ENCODE peak calls at places on chromosomes 16 and 17, in five cellular contexts. J is CD8-positive, alpha-beta memory T cell; Q is colonic mucosa; I is CD8-positive, alpha-beta T cell; E is AG04450. F is an unnamed sample. For H3K9me3, the result is how much of the 10 kb centered on the place peaks cover.

GRCh38 chr16:22634913-22635312 is 124.2 kb downstream of the NPIPB5 start:
- DNase-seq in Q (no peak), J (no peak), I (no peak), E (no peak), F (no peak)

GRCh38 chr17:63840591-63841349 is 1.7 kb downstream of the SMARCD2 start:
- DNase-seq in J (no peak), E (no peak), I (no peak), Q (no peak), F (no peak)

GRCh38 chr17:72711531-72712310 is 380.8 kb downstream of the SLC39A11 start:
- DNase-seq in I (no peak), Q (no peak), E (no peak), J (no peak), F (no peak)

GRCh38 chr17:27473748-27474609 is 17.7 kb downstream of the KSR1 start:
- DNase-seq in I (peak), Q (no peak), E (no peak), J (peak), F (peak)

GRCh38 chr17:81132197-81132540 is 33.1 kb upstream of the PVALEF start:
- DNase-seq in I (no peak), E (no peak), J (no peak), Q (no peak), F (no peak)

GRCh38 chr16:22734313-22734869 is 79.6 kb upstream of the HS3ST2 start:
- DNase-seq in I (no peak), E (no peak), Q (no peak), J (no peak), F (no peak)

GRCh38 chr16:84483882-84484565 is 20.4 kb downstream of the MEAK7 start:
- DNase-seq in J (no peak), I (no peak), E (no peak), Q (peak), F (no peak)

GRCh38 chr17:6523809-6524355 is 32.5 kb downstream of the PITPNM3 start:
- DNase-seq in J (no peak), E (no peak), I (no peak), Q (no peak), F (no peak)

GRCh38 chr17:38926290-38927070 is 1.1 kb downstream of the LASP1NB start:
- DNase-seq in E (no peak), I (no peak), Q (no peak), J (no peak), F (no peak)

GRCh38 chr16:81852347-81852746 is 73.3 kb downstream of the PLCG2 start:
- DNase-seq in E (no peak), J (no peak), I (no peak), Q (no peak), F (no peak)

GRCh38 chr16:588639-588888 is 1.3 kb upstream of the RAB40C start:
- DNase-seq in I (peak), E (peak), Q (no peak), J (no peak), F (peak)

GRCh38 chr17:29004081-29004692 is 1.6 kb downstream of the SEZ6 start:
- DNase-seq in I (no peak), Q (no peak), J (no peak), E (peak), F (no peak)

GRCh38 chr17:73165616-73166404 is 1.0 kb downstream of the SSTR2 start:
- DNase-seq in J (no peak), I (no peak), E (no peak), Q (no peak), F (no peak)

GRCh38 chr17:21001111-21001812 is 41.5 kb downstream of the USP22 start:
- DNase-seq in Q (no peak), I (no peak), E (no peak), J (peak), F (no peak)

GRCh38 chr16:48623304-48624016 is 13.5 kb upstream of the N4BP1 start:
- DNase-seq in E (peak), I (peak), J (peak), Q (peak), F (peak)

GRCh38 chr17:36673637-36674277 is 72.4 kb downstream of the MRM1 start:
- DNase-seq in Q (no peak), J (no peak), I (no peak), E (no peak), F (peak)

GRCh38 chr17:4853195-4853762 is 20.1 kb downstream of the MINK1 start:
- DNase-seq in E (no peak), I (no peak), J (peak), Q (no peak), F (no peak)

GRCh38 chr17:35795007-35795870 is at the start of gene MMP28:
- DNase-seq in I (no peak), E (no peak), J (peak), Q (peak), F (no peak)

GRCh38 chr17:32928527-32929287 is 754 bp downstream of the TMEM98 start:
- DNase-seq in Q (no peak), I (no peak), E (no peak), J (no peak), F (no peak)

GRCh38 chr17:10598620-10599019 is 49.2 kb upstream of the MYH2 start:
- DNase-seq in I (no peak), Q (no peak), E (no peak), J (no peak), F (no peak)

GRCh38 chr17:60743812-60744211 is 66.2 kb downstream of the BCAS3 start:
- DNase-seq in J (no peak), E (peak), Q (no peak), I (no peak), F (no peak)

GRCh38 chr17:72134560-72135399 is 14.0 kb downstream of the SOX9 start:
- DNase-seq in E (no peak), I (no peak), J (no peak), Q (no peak), F (no peak)

GRCh38 chr17:81967533-81968395 is 6.8 kb upstream of the NOTUM start:
- DNase-seq in E (no peak), J (peak), I (peak), Q (peak), F (peak)

GRCh38 chr17:69506489-69506888 is 92.0 kb downstream of the MAP2K6 start:
- DNase-seq in Q (no peak), E (no peak), J (no peak), I (no peak), F (peak)

GRCh38 chr17:38918129-38918913 is 7.1 kb upstream of the LASP1NB start:
- DNase-seq in J (no peak), I (no peak), Q (no peak), E (no peak), F (no peak)

GRCh38 chr17:75753514-75754377 is 11.2 kb downstream of the GALK1 start:
- DNase-seq in E (no peak), I (peak), J (peak), Q (peak), F (peak)

GRCh38 chr17:82648761-82649474 is 674 bp upstream of the WDR45B start:
- DNase-seq in Q (peak), E (no peak), J (peak), I (no peak), F (peak)

GRCh38 chr17:27980035-27980434 is 62.4 kb upstream of the NLK start:
- DNase-seq in J (no peak), I (no peak), E (peak), Q (no peak), F (no peak)

DNA sequence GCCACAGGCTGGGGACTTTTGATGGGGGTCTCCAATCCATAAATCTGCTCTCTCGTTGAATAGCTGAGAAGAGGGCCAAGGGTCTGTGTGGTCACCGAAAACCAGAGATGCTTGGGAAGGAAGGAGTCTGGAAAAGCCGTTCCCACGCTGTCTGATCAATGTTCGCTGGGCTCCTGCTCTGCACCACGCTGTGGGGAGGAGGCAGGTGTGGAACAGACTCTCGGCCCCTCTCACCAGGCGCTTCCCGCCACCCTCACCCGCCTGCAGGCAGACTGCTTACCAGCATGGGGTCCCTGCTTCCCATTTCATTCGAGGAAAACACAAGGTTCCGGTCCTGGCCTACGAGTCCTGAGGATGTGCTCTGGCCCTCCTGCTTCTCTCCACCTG is 702 bp upstream of the ALDH3A1 start:
- DNase-seq in E (no peak), Q (no peak), I (no peak), J (no peak), F (no peak)
- H3K4me3 ChIP-seq in E (no peak), Q (no peak), I (no peak), J (no peak), F (no peak)

DNA sequence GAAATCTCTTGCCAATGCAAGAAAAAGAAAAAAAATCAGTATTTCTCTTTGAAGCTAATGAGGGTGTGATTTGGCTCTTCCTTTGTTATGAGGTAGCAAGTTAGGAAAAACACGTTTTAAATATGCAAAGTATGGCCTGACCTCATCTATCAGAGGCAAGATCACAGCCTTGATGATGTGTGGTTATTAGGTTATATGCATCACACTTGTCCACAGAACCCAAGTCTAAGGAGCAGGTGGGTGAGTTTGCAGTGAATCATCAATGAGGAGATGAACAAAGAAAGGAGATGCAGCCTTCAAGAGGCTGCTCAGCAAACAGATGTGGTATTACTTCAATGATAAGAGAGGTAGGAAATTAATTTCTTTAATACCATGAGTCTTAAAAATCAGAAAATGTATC is 594.8 kb upstream of the CDH5 start:
- DNase-seq in Q (no peak), E (no peak), I (no peak), J (no peak), F (no peak)
- H3K9me3 ChIP-seq in Q (under half), E (under half), I (under half), J (under half), F (under half)

GRCh38 chr16:69925311-69925710 is 25.8 kb upstream of the CLEC18A start:
- DNase-seq in J (no peak), E (no peak), I (no peak), Q (no peak), F (no peak)
- H3K4me3 ChIP-seq in J (no peak), E (peak), I (no peak), Q (no peak), F (no peak)

GRCh38 chr16:35182943-35183550 is 1723.6 kb downstream of the TP53TG3F start:
- DNase-seq in E (no peak), J (no peak), Q (no peak), I (no peak), F (no peak)

GRCh38 chr16:35184356-35184870 is 1725.0 kb downstream of the TP53TG3F start:
- DNase-seq in J (no peak), Q (no peak), I (no peak), E (no peak), F (no peak)

GRCh38 chr16:35182043-35182677 is 1722.7 kb downstream of the TP53TG3F start:
- DNase-seq in J (no peak), I (no peak), E (no peak), Q (no peak), F (no peak)

GRCh38 chr16:35180970-35181369 is 1721.6 kb downstream of the TP53TG3F start:
- DNase-seq in E (no peak), I (no peak), Q (no peak), J (no peak), F (no peak)

DNA sequence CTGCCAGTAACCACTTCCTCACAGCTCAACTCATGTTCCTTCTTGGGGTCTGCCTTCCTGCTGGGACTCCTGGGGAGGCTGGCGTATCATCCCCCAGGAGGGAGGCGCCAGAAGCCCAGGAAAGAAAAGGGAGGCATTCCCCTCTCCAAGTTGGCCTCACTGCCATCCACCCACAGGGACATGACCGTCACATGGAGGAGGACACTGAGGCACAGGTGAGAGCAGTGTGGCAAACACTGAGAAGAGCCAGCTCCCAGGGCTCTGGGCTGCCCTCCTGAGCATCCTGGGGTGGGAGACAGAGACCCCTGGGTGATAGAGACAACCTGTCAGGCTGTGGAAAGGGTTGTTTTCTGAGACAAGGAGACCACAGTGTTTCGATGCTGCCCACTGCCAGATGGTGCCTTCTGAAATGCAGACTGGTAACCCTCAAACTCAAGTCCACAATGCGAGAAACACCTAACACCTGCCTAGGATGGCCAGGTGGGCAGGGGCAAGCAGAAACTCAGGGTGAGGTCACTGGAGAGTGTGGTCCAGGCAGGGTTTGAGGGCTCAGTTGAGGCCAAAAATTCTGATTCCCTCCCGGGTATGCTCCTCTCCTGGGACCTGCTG is 1722.1 kb downstream of the TP53TG3F start:
- DNase-seq in E (no peak), I (no peak), J (no peak), Q (no peak), F (no peak)
- H3K9me3 ChIP-seq in E (half or more), I (under half), J (under half), Q (under half), F (under half)

GRCh38 chr17:78252701-78253635 is 21.5 kb downstream of the TMEM235 start:
- DNase-seq in E (no peak), J (no peak), Q (peak), I (no peak), F (no peak)
- H3K4me3 ChIP-seq in E (no peak), J (peak), Q (no peak), I (peak), F (peak)

DNA sequence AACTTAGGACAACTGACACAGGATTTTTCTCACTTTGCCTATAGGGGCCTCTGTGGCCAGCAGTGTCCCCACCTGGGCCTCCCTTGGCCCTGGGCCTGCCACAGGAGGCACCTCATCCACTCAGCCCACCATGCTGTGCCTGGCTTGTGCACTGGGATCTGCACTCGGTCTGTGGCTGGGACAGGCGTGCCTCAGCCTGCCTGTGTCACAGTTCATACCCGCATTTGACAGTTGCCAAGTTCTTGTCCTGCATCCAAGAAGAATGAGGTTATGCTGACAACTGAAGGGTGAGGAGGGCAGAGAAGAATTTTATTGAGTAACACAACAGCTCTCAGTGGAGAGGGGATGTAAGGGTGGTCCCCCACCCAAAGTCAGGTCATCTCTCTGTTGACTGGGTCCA is 36.0 kb downstream of the ZFP90 start:
- DNase-seq in J (no peak), Q (no peak), I (no peak), E (no peak), F (no peak)
- H3K9me3 ChIP-seq in J (under half), Q (under half), I (under half), E (half or more), F (half or more)

GRCh38 chr17:79931517-79932309 is 92.5 kb upstream of the CBX4 start:
- DNase-seq in I (no peak), Q (peak), J (no peak), E (no peak), F (no peak)
- H3K4me3 ChIP-seq in I (no peak), Q (no peak), J (no peak), E (no peak), F (no peak)

DNA sequence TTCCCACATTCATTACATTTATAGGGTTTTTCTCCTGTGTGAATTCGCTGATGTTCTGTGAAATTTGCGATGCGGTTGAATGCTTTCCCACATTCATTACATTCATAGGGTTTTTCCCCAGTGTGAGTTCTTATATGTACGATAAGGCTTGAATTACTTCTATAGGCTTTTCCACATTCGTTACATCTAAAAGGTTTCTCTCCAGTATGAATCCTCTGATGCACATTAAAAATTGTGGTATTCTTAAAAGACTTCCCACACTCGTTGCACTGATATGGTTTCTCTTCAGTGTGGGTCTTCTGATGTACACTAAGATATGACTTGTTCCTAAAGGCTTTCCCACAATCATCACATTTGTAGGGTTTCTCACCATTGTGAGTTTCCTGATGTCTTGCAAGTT is 30.4 kb downstream of the ZNF624 start:
- DNase-seq in J (no peak), Q (no peak), I (no peak), E (no peak), F (no peak)
- H3K9me3 ChIP-seq in J (under half), Q (under half), I (under half), E (under half), F (half or more)

F was measured in CD4-positive, CD25-positive, alpha-beta regulatory T cell.